ENCODE peak calls at places on chromosomes 1 and 21, in five cellular contexts. F is SK-MEL-5, E is SW480, N is tibial artery, G is mesothelial cell of epicardium. L is an unnamed sample.

GRCh38 chr1:209927466-209927865 is 10.6 kb upstream of the SYT14 start:
- DNase-seq in F (no peak), E (no peak), N (no peak), G (no peak), L (no peak)

GRCh38 chr21:25638634-25639166 is 358 bp upstream of the JAM2 start:
- DNase-seq in F (no peak), E (no peak), N (no peak), G (no peak), L (no peak)

GRCh38 chr1:88892146-88892877 is 945 bp upstream of the GTF2B start:
- DNase-seq in F (peak), E (peak), N (no peak), G (no peak), L (peak)

GRCh38 chr1:111275079-111275478 is 15.6 kb upstream of the CHIA start:
- DNase-seq in F (peak), E (no peak), N (peak), G (no peak), L (peak)

GRCh38 chr1:175402336-175402735 is 209.8 kb upstream of the KIAA0040 start:
- DNase-seq in F (no peak), E (no peak), N (no peak), G (no peak), L (no peak)

GRCh38 chr1:192170196-192170984 is 12.1 kb downstream of the RGS18 start:
- DNase-seq in F (peak), E (no peak), N (no peak), G (no peak), L (peak)

GRCh38 chr1:109446236-109446635 is 20.0 kb upstream of the PSMA5 start:
- DNase-seq in F (no peak), E (no peak), N (no peak), G (no peak), L (no peak)

GRCh38 chr1:1975535-1975934 is 28.1 kb downstream of the CFAP74 start:
- DNase-seq in F (no peak), E (no peak), N (no peak), G (no peak), L (no peak)

GRCh38 chr1:221987860-221988520 is 246.1 kb upstream of the DUSP10 start:
- DNase-seq in F (peak), E (peak), N (no peak), G (no peak), L (peak)

L was measured in OCI-M1.